ENCODE peak calls at places on chromosomes 13 and 19, in eight cellular contexts. Z is AG09309, B is choroid plexus epithelial cell, O is WTC11, U is HuH-7.5, W is MG63, L is dorsolateral prefrontal cortex, I is BJ. N is an unnamed sample.
A peak's percentile ranks its signal among the peaks of the same experiment; 100 is the strongest.

GRCh38 chr19:29620931-29621351 is 14.9 kb downstream of the POP4 start:
- DNase-seq in Z (no peak), B (peak; percentile 19), O (no peak), U (no peak), W (no peak), L (no peak), I (no peak), N (peak; percentile 65)

GRCh38 chr19:48674921-48675824 is 2.4 kb upstream of the NTN5 start:
- DNase-seq in Z (no peak), B (peak; percentile 85), O (peak; percentile 91), U (peak; percentile 99), W (peak; percentile 80), L (peak; percentile 85), I (peak; percentile 12), N (peak; percentile 94)

GRCh38 chr13:23020246-23020843 is 160.4 kb upstream of the SGCG start:
- DNase-seq in Z (peak; percentile 11), B (peak; percentile 69), O (peak; percentile 43), U (peak; percentile 12), W (peak; percentile 9), L (peak; percentile 44), I (peak; percentile 3), N (peak; percentile 42)

GRCh38 chr19:48230555-48231129 is 25.1 kb downstream of the CARD8 start:
- DNase-seq in Z (no peak), B (no peak), O (no peak), U (no peak), W (no peak), L (no peak), I (no peak), N (no peak)

GRCh38 chr13:103156346-103156998 is 90.3 kb upstream of the SLC10A2 start:
- DNase-seq in Z (no peak), B (peak; percentile 3), O (no peak), U (no peak), W (no peak), L (no peak), I (no peak), N (no peak)

GRCh38 chr13:50598338-50598737 is 245.2 kb downstream of the DLEU7 start:
- DNase-seq in Z (no peak), B (no peak), O (no peak), U (no peak), W (no peak), L (no peak), I (no peak), N (no peak)

GRCh38 chr13:21550918-21551317 is 53.1 kb downstream of the MICU2 start:
- DNase-seq in Z (no peak), B (no peak), O (no peak), U (no peak), W (no peak), L (no peak), I (no peak), N (no peak)

GRCh38 chr19:1271528-1272422 is 2.6 kb downstream of the CIRBP start:
- DNase-seq in Z (no peak), B (no peak), O (no peak), U (no peak), W (no peak), L (no peak), I (no peak), N (no peak)

GRCh38 chr13:94186470-94186869 is 293.0 kb downstream of the DCT start:
- DNase-seq in Z (no peak), B (no peak), O (no peak), U (no peak), W (no peak), L (no peak), I (no peak), N (no peak)

GRCh38 chr13:32031025-32031814 is at the start of gene FRY:
- DNase-seq in Z (no peak), B (peak; percentile 68), O (peak; percentile 85), U (peak; percentile 68), W (peak; percentile 60), L (peak; percentile 58), I (no peak), N (peak; percentile 92)

GRCh38 chr19:12872941-12873890 is 8.0 kb downstream of the DNASE2 start:
- DNase-seq in Z (no peak), B (peak; percentile 62), O (peak; percentile 89), U (no peak), W (peak; percentile 91), L (no peak), I (peak; percentile 22), N (peak; percentile 87)

GRCh38 chr19:56348289-56348877 is 33.7 kb upstream of the ZSCAN5A start:
- DNase-seq in Z (no peak), B (peak; percentile 25), O (peak; percentile 34), U (no peak), W (no peak), L (no peak), I (no peak), N (no peak)

GRCh38 chr13:76917096-76917495 is 30.9 kb upstream of the KCTD12 start:
- DNase-seq in Z (no peak), B (peak; percentile 23), O (no peak), U (no peak), W (no peak), L (no peak), I (no peak), N (no peak)

GRCh38 chr13:28145049-28145448 is 6.7 kb downstream of the PAN3 start:
- DNase-seq in Z (no peak), B (no peak), O (no peak), U (peak; percentile 25), W (no peak), L (no peak), I (no peak), N (no peak)

GRCh38 chr19:6006896-6007295 is 29.0 kb upstream of the RANBP3 start:
- DNase-seq in Z (no peak), B (no peak), O (no peak), U (no peak), W (no peak), L (no peak), I (no peak), N (no peak)

GRCh38 chr13:68929055-68929454 is 1178.6 kb upstream of the ATXN8OS start:
- DNase-seq in Z (no peak), B (no peak), O (no peak), U (no peak), W (no peak), L (no peak), I (no peak), N (no peak)

GRCh38 chr19:28914173-28914572 is 298.8 kb downstream of the UQCRFS1 start:
- DNase-seq in Z (no peak), B (no peak), O (no peak), U (no peak), W (no peak), L (no peak), I (no peak), N (no peak)

GRCh38 chr13:77437267-77437666 is 98.2 kb upstream of the SCEL start:
- DNase-seq in Z (no peak), B (no peak), O (no peak), U (no peak), W (no peak), L (no peak), I (no peak), N (no peak)

GRCh38 chr13:60701919-60702318 is 304.9 kb downstream of the TDRD3 start:
- DNase-seq in Z (no peak), B (no peak), O (no peak), U (no peak), W (no peak), L (no peak), I (no peak), N (no peak)

GRCh38 chr13:97535619-97536018 is 101.7 kb downstream of the RAP2A start:
- DNase-seq in Z (no peak), B (peak; percentile 45), O (no peak), U (no peak), W (no peak), L (no peak), I (no peak), N (no peak)

GRCh38 chr13:59112375-59112774 is 1051.4 kb downstream of the DIAPH3 start:
- DNase-seq in Z (no peak), B (peak; percentile 99), O (no peak), U (no peak), W (peak; percentile 74), L (peak; percentile 35), I (peak; percentile 81), N (no peak)

GRCh38 chr19:6101291-6101690 is 9.0 kb downstream of the RFX2 start:
- DNase-seq in Z (no peak), B (no peak), O (no peak), U (no peak), W (no peak), L (no peak), I (no peak), N (no peak)

GRCh38 chr13:44244288-44244687 is 129.3 kb upstream of the SERP2 start:
- DNase-seq in Z (peak; percentile 47), B (peak; percentile 80), O (no peak), U (no peak), W (no peak), L (no peak), I (no peak), N (no peak)

GRCh38 chr19:49231389-49231788 is 73.8 kb downstream of the TRPM4 start:
- DNase-seq in Z (no peak), B (no peak), O (no peak), U (no peak), W (no peak), L (no peak), I (no peak), N (peak; percentile 17)

GRCh38 chr19:18366027-18366435 is 19.9 kb upstream of the GDF15 start:
- DNase-seq in Z (no peak), B (no peak), O (no peak), U (no peak), W (no peak), L (no peak), I (no peak), N (no peak)

GRCh38 chr13:38755792-38756191 is 68.9 kb downstream of the FREM2 start:
- DNase-seq in Z (no peak), B (no peak), O (no peak), U (no peak), W (no peak), L (no peak), I (no peak), N (no peak)

GRCh38 chr19:4816388-4817165 is 14.9 kb downstream of the TICAM1 start:
- DNase-seq in Z (no peak), B (no peak), O (no peak), U (no peak), W (no peak), L (no peak), I (no peak), N (peak; percentile 89)

GRCh38 chr13:31756346-31756745 is 17.0 kb downstream of the RXFP2 start:
- DNase-seq in Z (peak; percentile 90), B (peak; percentile 56), O (no peak), U (no peak), W (peak; percentile 83), L (no peak), I (peak; percentile 87), N (no peak)

GRCh38 chr13:82341116-82341515 is 1541.2 kb downstream of the SLITRK1 start:
- DNase-seq in Z (no peak), B (no peak), O (no peak), U (no peak), W (no peak), L (no peak), I (no peak), N (no peak)

GRCh38 chr19:48271531-48272151 is 1.8 kb downstream of the ZNF114 start:
- DNase-seq in Z (no peak), B (peak; percentile 45), O (peak; percentile 68), U (peak; percentile 48), W (peak; percentile 42), L (no peak), I (no peak), N (peak; percentile 89)

GRCh38 chr13:107832521-107833095 is 382.7 kb downstream of the LIG4 start:
- DNase-seq in Z (no peak), B (peak; percentile 89), O (no peak), U (no peak), W (no peak), L (no peak), I (no peak), N (no peak)

GRCh38 chr13:57408312-57408711 is 223.2 kb upstream of the PCDH17 start:
- DNase-seq in Z (no peak), B (no peak), O (no peak), U (no peak), W (no peak), L (no peak), I (no peak), N (no peak)

GRCh38 chr19:18440421-18440877 is 2.5 kb upstream of the ISYNA1 start:
- DNase-seq in Z (no peak), B (no peak), O (peak; percentile 62), U (peak; percentile 94), W (no peak), L (no peak), I (no peak), N (no peak)

GRCh38 chr13:23506071-23506820 is 64.0 kb upstream of the TNFRSF19 start:
- DNase-seq in Z (no peak), B (no peak), O (no peak), U (no peak), W (no peak), L (no peak), I (no peak), N (no peak)

N was measured in posterior cingulate gyrus.